ENCODE peak calls at places on chromosomes 16 and 17, in seven cellular contexts. X is lower leg skin; Q is MCF 10A; S is AG10803; M is thoracic aorta; J is NB4; T is activated CD8-positive, alpha-beta T cell treated with anti-CD3 and anti-CD28 coated beads for 36 hours. P is an unnamed sample.

GRCh38 chr17:385195-385835 is 32.7 kb upstream of the RPH3AL start:
- DNase-seq in T (peak), M (no peak), S (no peak), Q (peak), J (no peak), X (peak), P (peak)

GRCh38 chr17:17229416-17230098 is 7.4 kb downstream of the FLCN start:
- DNase-seq in M (no peak), S (no peak), J (no peak), X (no peak), Q (no peak), T (no peak), P (no peak)

GRCh38 chr17:58710948-58711552 is 18.6 kb downstream of the RAD51C start:
- DNase-seq in S (peak), Q (peak), M (no peak), X (no peak), J (peak), T (peak), P (no peak)

GRCh38 chr17:81379523-81379942 is 15.7 kb upstream of the BAHCC1 start:
- DNase-seq in X (peak), J (no peak), Q (peak), M (no peak), S (no peak), T (no peak), P (no peak)

GRCh38 chr16:733382-734207 is 6.7 kb downstream of the HAGHL start:
- DNase-seq in T (peak), Q (no peak), J (peak), M (no peak), X (no peak), S (no peak), P (no peak)

GRCh38 chr17:21375757-21376584 is at the start of gene KCNJ12:
- DNase-seq in J (no peak), X (no peak), T (peak), Q (no peak), M (no peak), S (peak), P (no peak)

GRCh38 chr16:12729448-12729847 is 74.2 kb downstream of the CPPED1 start:
- DNase-seq in Q (peak), S (peak), J (no peak), M (no peak), T (no peak), X (no peak), P (no peak)

GRCh38 chr16:73125860-73126259 is 77.9 kb upstream of the ZFHX3 start:
- DNase-seq in M (no peak), J (peak), T (no peak), X (no peak), S (peak), Q (peak), P (no peak)

GRCh38 chr16:3873482-3874173 is 6.9 kb downstream of the CREBBP start:
- DNase-seq in X (no peak), M (no peak), S (peak), J (no peak), T (no peak), Q (no peak), P (no peak)

GRCh38 chr16:54934536-54935410 is 4.1 kb downstream of the IRX5 start:
- DNase-seq in T (peak), S (peak), J (no peak), X (peak), Q (peak), M (no peak), P (peak)

GRCh38 chr16:23678430-23679273 is at the start of gene PLK1:
- DNase-seq in T (peak), X (peak), S (peak), Q (peak), J (peak), M (peak), P (peak)

GRCh38 chr17:57400648-57401047 is 144.3 kb downstream of the MSI2 start:
- DNase-seq in X (no peak), M (no peak), S (no peak), T (no peak), Q (no peak), J (no peak), P (no peak)

GRCh38 chr17:40339068-40339699 is 25.4 kb downstream of the GJD3 start:
- DNase-seq in T (no peak), S (no peak), Q (no peak), X (no peak), J (no peak), M (no peak), P (no peak)

GRCh38 chr16:19127674-19128131 is 13.9 kb downstream of the ITPRIPL2 start:
- DNase-seq in J (no peak), Q (no peak), T (no peak), S (no peak), M (no peak), X (no peak), P (no peak)

GRCh38 chr16:10182186-10182683 is at the start of gene GRIN2A:
- DNase-seq in T (no peak), J (no peak), M (no peak), X (no peak), S (no peak), Q (no peak), P (peak)

GRCh38 chr16:48143816-48144215 is 12.0 kb downstream of the ABCC12 start:
- DNase-seq in T (no peak), J (no peak), X (no peak), M (no peak), S (no peak), Q (peak), P (no peak)

GRCh38 chr17:57927048-57927723 is 28.0 kb downstream of the CUEDC1 start:
- DNase-seq in J (no peak), T (no peak), Q (peak), X (no peak), M (no peak), S (peak), P (no peak)

GRCh38 chr17:65231086-65231485 is 93.9 kb downstream of the RGS9 start:
- DNase-seq in M (no peak), X (no peak), T (no peak), S (no peak), J (no peak), Q (no peak), P (no peak)
- TF ChIP-seq CTCF in M (no peak), X (no peak), T (no peak), S (peak), J (peak), Q (no peak), P (no peak)

GRCh38 chr16:85077039-85077438 is 35.2 kb downstream of the CIBAR2 start:
- DNase-seq in T (no peak), J (peak), M (no peak), S (no peak), X (no peak), Q (no peak), P (no peak)
- TF ChIP-seq CTCF in T (no peak), J (peak), M (no peak), S (no peak), X (no peak), Q (no peak), P (no peak)

GRCh38 chr17:74759243-74759801 is 10.9 kb downstream of the NHERF1 start:
- DNase-seq in X (no peak), T (peak), M (no peak), S (no peak), Q (no peak), J (peak), P (peak)
- TF ChIP-seq CTCF in X (no peak), T (no peak), M (no peak), S (no peak), Q (no peak), J (peak), P (peak)

DNA sequence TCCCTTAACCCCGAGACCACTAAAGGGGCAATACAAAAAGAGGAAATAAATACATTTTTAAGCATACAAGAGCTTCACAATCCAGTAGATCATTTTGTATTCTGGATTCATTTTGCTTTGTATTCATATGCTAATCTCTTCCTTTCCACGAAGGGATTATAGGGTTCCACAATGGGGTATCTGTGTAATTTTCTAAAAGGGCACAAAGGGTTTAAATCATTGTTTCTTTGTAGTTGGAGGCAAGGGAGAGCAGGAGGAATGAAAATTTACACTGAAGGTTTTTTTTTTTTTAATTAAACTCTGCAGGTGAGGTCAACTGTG is 592 bp upstream of the NUFIP2 start:
- DNase-seq in S (no peak), M (no peak), Q (no peak), T (no peak), J (no peak), X (no peak), P (no peak)
- TF ChIP-seq CTCF in S (no peak), M (no peak), Q (no peak), T (no peak), J (no peak), X (no peak), P (no peak)

GRCh38 chr17:2053380-2054261 is 1.3 kb upstream of the HIC1 start:
- DNase-seq in T (peak), Q (peak), J (peak), M (no peak), S (peak), X (peak), P (peak)
- TF ChIP-seq CTCF in T (peak), Q (peak), J (peak), M (no peak), S (peak), X (no peak), P (peak)

DNA sequence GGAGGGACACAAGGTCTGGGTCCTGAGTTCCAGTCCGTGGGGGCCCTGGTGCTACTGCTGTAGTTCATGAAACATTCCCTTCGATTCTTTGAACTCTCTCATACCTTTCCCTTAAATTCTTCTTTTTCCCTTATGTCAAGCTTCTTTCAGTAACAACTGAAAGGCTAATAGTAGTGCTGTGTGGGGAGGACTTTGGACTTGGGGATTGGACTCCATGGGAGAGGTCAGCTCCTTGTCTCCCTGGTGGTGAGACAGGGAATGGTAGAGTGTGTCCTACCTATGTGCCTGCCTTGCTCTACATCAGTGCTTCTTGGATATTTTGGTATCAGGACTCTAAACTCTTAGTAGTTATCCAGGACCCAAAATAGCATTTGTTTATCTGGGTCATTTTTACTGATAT is 628.1 kb downstream of the WWOX start:
- DNase-seq in Q (no peak), M (no peak), T (no peak), J (no peak), X (no peak), S (no peak), P (no peak)
- TF ChIP-seq CTCF in Q (no peak), M (no peak), T (no peak), J (no peak), X (no peak), S (no peak), P (no peak)

P was measured in GM20000.